ENCODE peak calls at places on chromosomes 11 and 22, in nine cellular contexts. E, D, F, W, B, V, Q, U and A are unnamed samples.

GRCh38 chr11:13667245-13667644 is 1.2 kb upstream of the FAR1 start:
- DNase-seq in U (peak), D (no peak), B (no peak), V (no peak), F (no peak), W (no peak), E (peak), Q (no peak), A (no peak)

GRCh38 chr11:117643606-117644300 is 153.3 kb downstream of the DSCAML1 start:
- DNase-seq in W (no peak), B (no peak), Q (no peak), E (no peak), D (peak), U (no peak), V (no peak), F (no peak), A (no peak)

GRCh38 chr11:118939948-118940598 is 14.3 kb upstream of the BCL9L start:
- DNase-seq in F (no peak), D (no peak), E (no peak), U (no peak), Q (no peak), B (no peak), W (no peak), V (no peak), A (no peak)

GRCh38 chr11:128582496-128583366 is 4.6 kb downstream of the ETS1 start:
- DNase-seq in U (no peak), B (peak), E (peak), V (no peak), Q (no peak), W (peak), F (peak), D (peak), A (no peak)

GRCh38 chr22:44667829-44668189 is 34.2 kb upstream of the PRR5 start:
- DNase-seq in U (no peak), F (no peak), B (no peak), Q (no peak), D (no peak), E (no peak), V (no peak), W (no peak), A (no peak)

GRCh38 chr11:33696411-33696810 is 4.2 kb downstream of the C11orf91 start:
- DNase-seq in W (no peak), B (no peak), V (no peak), F (no peak), D (no peak), U (no peak), Q (no peak), E (no peak), A (no peak)

GRCh38 chr11:101299210-101299609 is 169.6 kb upstream of the PGR start:
- DNase-seq in B (no peak), F (no peak), U (no peak), W (no peak), Q (no peak), E (no peak), D (no peak), V (no peak), A (no peak)

GRCh38 chr11:129390303-129390816 is 14.7 kb downstream of the BARX2 start:
- DNase-seq in U (no peak), W (no peak), Q (no peak), F (no peak), V (no peak), B (no peak), D (no peak), E (no peak), A (no peak)

GRCh38 chr11:45857834-45858492 is 10.7 kb downstream of the CRY2 start:
- DNase-seq in U (no peak), E (peak), D (no peak), V (peak), Q (no peak), W (peak), B (peak), F (peak), A (no peak)

GRCh38 chr22:39825661-39826102 is 67.9 kb downstream of the ENTHD1 start:
- DNase-seq in W (no peak), E (no peak), B (no peak), U (peak), D (no peak), V (no peak), F (no peak), Q (no peak), A (peak)

GRCh38 chr11:85848556-85848955 is 6.6 kb upstream of the CCDC83 start:
- DNase-seq in E (peak), F (no peak), B (no peak), Q (no peak), V (no peak), D (no peak), U (no peak), W (no peak), A (no peak)

GRCh38 chr22:19068784-19069271 is 53.4 kb downstream of the DGCR2 start:
- DNase-seq in Q (no peak), F (no peak), U (peak), W (no peak), E (no peak), B (no peak), V (no peak), D (no peak), A (no peak)

GRCh38 chr11:125454047-125454446 is 42.0 kb downstream of the FEZ1 start:
- DNase-seq in D (no peak), U (no peak), F (no peak), Q (no peak), B (no peak), V (no peak), E (no peak), W (no peak), A (no peak)

GRCh38 chr11:1786466-1786865 is 22.7 kb upstream of the CTSD start:
- DNase-seq in V (no peak), Q (no peak), F (no peak), D (no peak), B (no peak), W (no peak), E (no peak), U (no peak), A (no peak)

GRCh38 chr11:130415719-130416536 is 12.5 kb downstream of the ADAMTS8 start:
- DNase-seq in E (no peak), W (no peak), B (no peak), Q (no peak), U (no peak), D (no peak), F (no peak), V (no peak), A (no peak)

GRCh38 chr11:6625156-6625831 is 6.1 kb upstream of the TPP1 start:
- DNase-seq in E (no peak), W (no peak), Q (no peak), V (no peak), U (no peak), F (no peak), B (no peak), D (no peak), A (no peak)

GRCh38 chr11:112590778-112591177 is 330.1 kb upstream of the PLET1 start:
- DNase-seq in B (no peak), V (no peak), F (no peak), W (no peak), Q (no peak), U (no peak), E (no peak), D (no peak), A (no peak)

GRCh38 chr11:94199367-94200130 is 70.9 kb downstream of the PANX1 start:
- DNase-seq in U (no peak), D (no peak), Q (no peak), V (no peak), B (no peak), F (no peak), E (no peak), W (no peak), A (no peak)

GRCh38 chr11:848988-849824 is 6.6 kb downstream of the TSPAN4 start:
- DNase-seq in W (no peak), F (no peak), U (peak), B (no peak), Q (no peak), D (no peak), E (no peak), V (no peak), A (peak)

GRCh38 chr22:46069518-46070214 is 80.7 kb upstream of the PPARA start:
- DNase-seq in W (peak), U (no peak), E (peak), F (peak), D (peak), Q (peak), B (peak), V (peak), A (no peak)

GRCh38 chr22:19802881-19803735 is 42.5 kb downstream of the TBX1 start:
- DNase-seq in F (no peak), E (no peak), D (no peak), U (no peak), Q (no peak), W (no peak), B (no peak), V (no peak), A (no peak)

GRCh38 chr11:73240190-73240781 is 22.2 kb downstream of the P2RY2 start:
- DNase-seq in U (no peak), W (peak), Q (no peak), B (no peak), D (no peak), E (peak), F (peak), V (no peak), A (no peak)

GRCh38 chr22:24333301-24333700 is 62.7 kb downstream of the SPECC1L start:
- DNase-seq in V (no peak), F (no peak), W (peak), U (no peak), D (no peak), B (peak), E (peak), Q (no peak), A (no peak)